ENCODE peak calls at places on chromosomes 1 and 21, in six cellular contexts. L is IMR-90, N is H9, O is H1, T is neuronal stem cell, A is mesenchymal stem cell. J is an unnamed sample. For H3K4me1, the result is how much of the 10 kb centered on the place peaks cover.

GRCh38 chr1:10941891-10942541 is 70.4 kb upstream of the TARDBP start:
- DNase-seq in T (peak), L (no peak), O (peak), A (peak), N (peak), J (peak)

GRCh38 chr21:44658913-44659595 is 1.3 kb downstream of the KRTAP12-3 start:
- DNase-seq in T (no peak), O (no peak), L (no peak), A (no peak), N (peak), J (no peak)

GRCh38 chr1:47646676-47647075 is 208.8 kb downstream of the FOXD2 start:
- DNase-seq in T (no peak), L (no peak), A (no peak), O (no peak), N (no peak), J (no peak)

GRCh38 chr1:31937300-31938183 is 626 bp downstream of the PTP4A2 start:
- DNase-seq in L (peak), O (peak), N (peak), A (peak), T (no peak), J (peak)

GRCh38 chr1:58576727-58577675 is at the start of gene TACSTD2:
- DNase-seq in N (peak), O (peak), T (no peak), L (no peak), A (peak), J (peak)

GRCh38 chr1:43766818-43767525 is 59.6 kb downstream of the ST3GAL3 start:
- DNase-seq in N (peak), T (no peak), O (peak), L (peak), A (no peak), J (peak)

GRCh38 chr1:186617860-186618780 is 62.1 kb downstream of the PTGS2 start:
- DNase-seq in A (no peak), N (no peak), T (no peak), O (no peak), L (no peak), J (no peak)

GRCh38 chr1:110338200-110339039 is 757 bp upstream of the RBM15 start:
- DNase-seq in T (peak), A (no peak), L (no peak), N (no peak), O (peak), J (no peak)

GRCh38 chr1:178774263-178774662 is 49.2 kb downstream of the RALGPS2 start:
- DNase-seq in O (no peak), A (peak), L (peak), T (no peak), N (no peak), J (no peak)

GRCh38 chr21:44326272-44326647 is 12.9 kb downstream of the CFAP410 start:
- DNase-seq in A (no peak), O (no peak), T (no peak), N (no peak), L (no peak), J (no peak)

GRCh38 chr1:94098585-94099111 is 22.3 kb downstream of the ABCA4 start:
- DNase-seq in T (no peak), N (no peak), O (no peak), A (no peak), L (no peak), J (no peak)

GRCh38 chr1:29324771-29325351 is 88.5 kb downstream of the PTPRU start:
- DNase-seq in A (no peak), L (no peak), O (peak), N (peak), T (peak), J (peak)

GRCh38 chr1:9066945-9067807 is 2.3 kb downstream of the SLC2A5 start:
- DNase-seq in O (no peak), N (no peak), L (peak), A (peak), T (no peak), J (no peak)

GRCh38 chr1:37069406-37069805 is 35.1 kb upstream of the GRIK3 start:
- DNase-seq in A (no peak), T (no peak), N (no peak), L (no peak), O (no peak), J (no peak)

GRCh38 chr1:59971464-59971911 is 44.9 kb upstream of the CYP2J2 start:
- DNase-seq in T (peak), L (peak), O (peak), N (peak), A (peak), J (peak)

GRCh38 chr1:33985656-33986055 is 121.8 kb downstream of the HMGB4 start:
- DNase-seq in O (no peak), A (no peak), L (peak), T (no peak), N (no peak), J (no peak)

GRCh38 chr21:18840239-18840638 is 436.7 kb upstream of the TMPRSS15 start:
- DNase-seq in O (peak), L (no peak), T (no peak), A (no peak), N (peak), J (peak)

GRCh38 chr1:246213947-246214346 is 293.1 kb downstream of the SMYD3 start:
- DNase-seq in T (no peak), L (no peak), O (no peak), N (no peak), A (peak), J (no peak)

GRCh38 chr1:183689770-183690204 is 36.7 kb upstream of the APOBEC4 start:
- DNase-seq in L (no peak), A (no peak), O (no peak), T (no peak), N (no peak), J (no peak)

GRCh38 chr1:96388421-96389310 is 332.9 kb upstream of the PTBP2 start:
- DNase-seq in A (peak), L (peak), O (no peak), N (no peak), T (no peak), J (no peak)

GRCh38 chr1:61951731-61952585 is 209.7 kb downstream of the PATJ start:
- DNase-seq in N (peak), T (peak), A (no peak), O (no peak), L (peak), J (peak)

GRCh38 chr1:23964235-23964668 is 4.6 kb downstream of the PNRC2 start:
- DNase-seq in O (no peak), A (peak), L (no peak), T (no peak), N (no peak), J (no peak)

GRCh38 chr1:154423303-154423987 is 18.3 kb downstream of the IL6R start:
- DNase-seq in L (peak), N (no peak), T (no peak), A (peak), O (no peak), J (no peak)

GRCh38 chr1:15932612-15933011 is 43.3 kb downstream of the ZBTB17 start:
- DNase-seq in O (no peak), T (no peak), N (no peak), L (no peak), A (no peak), J (no peak)

GRCh38 chr21:19553930-19554615 is 1150.5 kb upstream of the TMPRSS15 start:
- DNase-seq in T (no peak), A (no peak), O (peak), N (peak), L (no peak), J (peak)

GRCh38 chr1:1137256-1138045 is 21.6 kb upstream of the C1orf159 start:
- DNase-seq in O (no peak), T (no peak), N (no peak), A (no peak), L (no peak), J (no peak)

GRCh38 chr1:15833842-15834405 is 13.6 kb upstream of the SPEN start:
- DNase-seq in N (no peak), O (no peak), L (no peak), T (no peak), A (no peak), J (no peak)

GRCh38 chr1:51583532-51583931 is 33.4 kb upstream of the OSBPL9 start:
- DNase-seq in L (peak), N (no peak), A (no peak), T (no peak), O (no peak), J (no peak)

GRCh38 chr1:31065310-31066217 is at the start of gene PUM1:
- DNase-seq in O (peak), N (peak), L (peak), T (peak), A (peak), J (peak)

DNA sequence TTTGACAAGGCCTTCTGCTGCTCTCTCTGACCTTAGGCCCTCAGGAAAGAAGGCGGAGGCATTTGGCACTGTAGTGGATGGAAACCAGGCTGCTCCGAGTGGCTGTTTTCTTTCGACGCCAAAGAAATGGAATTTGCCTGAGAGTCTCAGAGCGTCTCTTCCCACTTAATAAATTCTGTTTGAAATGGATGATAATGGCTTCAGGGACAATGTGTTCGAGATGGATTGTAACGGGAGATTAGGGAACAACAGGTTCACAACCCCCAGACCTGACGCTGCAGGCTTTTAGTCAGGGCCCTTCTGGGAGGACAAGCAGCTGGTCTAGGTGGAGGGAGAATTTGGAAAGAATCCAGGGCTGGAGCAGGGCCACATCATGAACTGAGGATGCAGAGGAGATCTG is 58.6 kb downstream of the TLR5 start:
- DNase-seq in T (no peak), L (no peak), O (no peak), A (no peak), N (no peak), J (no peak)
- H2BK120ac ChIP-seq in T (no peak), L (no peak), O (no peak), A (no peak), N (no peak), J (no peak)

GRCh38 chr1:209657918-209658317 is 5.7 kb upstream of the LAMB3 start:
- DNase-seq in T (no peak), L (no peak), O (no peak), A (no peak), N (no peak), J (no peak)

GRCh38 chr1:209653915-209654351 is 1.7 kb upstream of the LAMB3 start:
- DNase-seq in N (no peak), O (no peak), A (no peak), L (no peak), T (no peak), J (no peak)

GRCh38 chr1:209655412-209655811 is 3.2 kb upstream of the LAMB3 start:
- DNase-seq in L (no peak), O (no peak), N (no peak), T (no peak), A (no peak), J (no peak)

GRCh38 chr1:209657140-209657879 is 5.1 kb upstream of the LAMB3 start:
- DNase-seq in N (no peak), O (no peak), T (no peak), L (no peak), A (peak), J (no peak)

GRCh38 chr1:209655832-209656231 is 3.6 kb upstream of the LAMB3 start:
- DNase-seq in L (no peak), A (no peak), N (no peak), O (no peak), T (no peak), J (no peak)
- H3K4me1 ChIP-seq in L (under half), A (under half), N (under half), O (under half), T (under half), J (under half)

GRCh38 chr1:17023573-17023972 is 11.8 kb upstream of the ATP13A2 start:
- DNase-seq in O (no peak), N (no peak), L (no peak), T (no peak), A (no peak), J (no peak)
- H2BK15ac ChIP-seq in O (no peak), N (no peak), L (no peak), T (no peak), A (no peak), J (no peak)

DNA sequence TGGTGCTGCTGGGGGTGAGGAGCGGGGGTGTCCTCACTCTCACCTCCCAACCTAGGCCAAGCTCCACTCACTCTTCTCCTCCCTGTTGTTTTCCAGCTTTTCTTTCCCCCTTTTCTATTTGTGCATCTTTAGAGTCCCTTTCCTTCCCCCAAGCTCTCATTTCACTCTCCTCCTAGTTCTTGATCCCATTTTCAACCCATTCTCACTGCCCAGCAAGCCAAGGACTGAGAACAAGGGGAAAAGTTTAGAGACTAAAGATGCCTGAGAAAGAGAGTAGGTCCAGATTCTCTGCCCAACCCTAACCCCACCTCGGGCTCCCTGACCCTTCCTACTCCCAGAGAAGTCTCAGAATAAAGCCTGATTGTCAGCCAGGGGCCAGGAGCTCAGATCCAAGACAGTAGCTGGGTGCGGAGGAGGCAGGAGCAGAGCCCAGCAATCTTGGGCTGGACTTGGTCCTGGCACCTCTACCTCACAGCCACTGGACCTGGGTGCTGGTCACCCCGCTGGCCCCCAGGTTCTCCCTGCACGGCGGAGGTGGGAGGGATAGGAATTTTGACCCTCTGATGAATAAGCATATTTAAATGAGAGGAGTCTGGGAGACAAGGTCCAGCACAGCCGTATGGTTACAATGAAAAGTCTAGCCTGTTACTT is 8.4 kb upstream of the CFAP45 start:
- DNase-seq in O (no peak), T (no peak), L (no peak), N (no peak), A (no peak), J (no peak)
- H2BK120ac ChIP-seq in O (no peak), T (no peak), L (no peak), N (no peak), A (peak), J (no peak)

GRCh38 chr21:42189860-42190491 is 29.0 kb upstream of the ABCG1 start:
- DNase-seq in A (no peak), L (no peak), T (no peak), N (no peak), O (no peak), J (no peak)

GRCh38 chr21:42191978-42192595 is 26.9 kb upstream of the ABCG1 start:
- DNase-seq in T (no peak), N (no peak), O (no peak), L (no peak), A (no peak), J (no peak)

GRCh38 chr21:42191064-42191463 is 27.9 kb upstream of the ABCG1 start:
- DNase-seq in L (no peak), A (no peak), N (no peak), O (no peak), T (no peak), J (no peak)

GRCh38 chr21:42188663-42189062 is 30.3 kb upstream of the ABCG1 start:
- DNase-seq in T (no peak), N (no peak), O (no peak), A (no peak), L (no peak), J (no peak)

GRCh38 chr21:42190492-42190875 is 28.5 kb upstream of the ABCG1 start:
- DNase-seq in A (no peak), N (no peak), T (no peak), O (no peak), L (no peak), J (no peak)
- H3K4me1 ChIP-seq in A (under half), N (under half), T (under half), O (under half), L (under half), J (under half)

GRCh38 chr1:197303463-197303862 is 35.4 kb downstream of the CRB1 start:
- DNase-seq in L (no peak), T (no peak), N (no peak), O (no peak), A (no peak), J (no peak)
- H2BK15ac ChIP-seq in L (no peak), T (no peak), N (no peak), O (no peak), A (no peak), J (no peak)

DNA sequence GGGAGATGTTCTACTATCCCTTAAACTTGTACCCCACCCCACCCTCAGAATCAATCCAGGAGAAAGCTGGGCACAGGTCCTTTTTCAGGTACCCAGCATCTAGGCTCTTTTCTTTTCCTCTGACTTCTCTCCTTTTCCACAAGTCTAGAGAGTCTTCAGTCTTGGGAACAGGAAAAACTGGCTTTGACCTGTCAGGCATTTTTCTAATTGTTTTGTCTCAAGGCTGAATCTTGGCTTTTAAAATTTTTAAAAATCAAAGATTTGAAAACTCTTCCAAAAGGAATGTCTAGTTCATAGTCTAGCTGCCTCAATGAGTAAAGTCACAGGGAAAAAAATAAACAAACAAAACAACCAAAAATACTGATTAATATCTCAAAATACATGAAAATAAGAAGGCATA is 161.5 kb downstream of the HFM1 start:
- DNase-seq in L (no peak), A (no peak), O (no peak), T (no peak), N (no peak), J (no peak)
- H2BK120ac ChIP-seq in L (no peak), A (no peak), O (no peak), T (no peak), N (no peak), J (no peak)